ENCODE peak calls at places on chromosomes 13 and 19, in eight cellular contexts. One of them, this sample, is unnamed.

GRCh38 chr19:8578642-8579265 is 1.5 kb upstream of the MYO1F start:
- DNase-seq in fibroblast of lung: peak
- DNase-seq in endodermal cell: peak
- DNase-seq in IMR-90: peak
- DNase-seq in PC-3: peak
- DNase-seq in mesendoderm: peak
- DNase-seq in adipocyte: peak
- DNase-seq in neural progenitor cell: peak
- DNase-seq in this sample: peak

GRCh38 chr19:35895911-35896642 is 4.3 kb downstream of the NFKBID start:
- DNase-seq in endodermal cell: no peak
- DNase-seq in adipocyte: no peak
- DNase-seq in fibroblast of lung: no peak
- DNase-seq in PC-3: no peak
- DNase-seq in mesendoderm: no peak
- DNase-seq in neural progenitor cell: no peak
- DNase-seq in IMR-90: no peak
- DNase-seq in this sample: no peak

GRCh38 chr13:23020246-23020843 is 160.4 kb upstream of the SGCG start:
- DNase-seq in neural progenitor cell: peak
- DNase-seq in adipocyte: peak
- DNase-seq in PC-3: peak
- DNase-seq in IMR-90: peak
- DNase-seq in endodermal cell: peak
- DNase-seq in mesendoderm: peak
- DNase-seq in fibroblast of lung: peak
- DNase-seq in this sample: peak

GRCh38 chr19:47564081-47564480 is 8.9 kb downstream of the ZNF541 start:
- DNase-seq in PC-3: no peak
- DNase-seq in neural progenitor cell: no peak
- DNase-seq in fibroblast of lung: no peak
- DNase-seq in mesendoderm: no peak
- DNase-seq in adipocyte: no peak
- DNase-seq in IMR-90: no peak
- DNase-seq in endodermal cell: no peak
- DNase-seq in this sample: no peak

GRCh38 chr19:18961767-18962423 is 20.9 kb upstream of the HOMER3 start:
- DNase-seq in PC-3: peak
- DNase-seq in endodermal cell: peak
- DNase-seq in IMR-90: no peak
- DNase-seq in mesendoderm: peak
- DNase-seq in neural progenitor cell: peak
- DNase-seq in fibroblast of lung: no peak
- DNase-seq in adipocyte: no peak
- DNase-seq in this sample: no peak

GRCh38 chr19:49861541-49862410 is 5.6 kb downstream of the PNKP start:
- DNase-seq in neural progenitor cell: no peak
- DNase-seq in fibroblast of lung: no peak
- DNase-seq in IMR-90: no peak
- DNase-seq in endodermal cell: no peak
- DNase-seq in mesendoderm: no peak
- DNase-seq in PC-3: no peak
- DNase-seq in adipocyte: no peak
- DNase-seq in this sample: no peak

GRCh38 chr19:34490141-34490766 is 8.7 kb downstream of the WTIP start:
- DNase-seq in adipocyte: no peak
- DNase-seq in mesendoderm: no peak
- DNase-seq in IMR-90: no peak
- DNase-seq in neural progenitor cell: no peak
- DNase-seq in endodermal cell: no peak
- DNase-seq in PC-3: no peak
- DNase-seq in fibroblast of lung: no peak
- DNase-seq in this sample: no peak

GRCh38 chr19:51689751-51690358 is 3.3 kb upstream of the SPACA6 start:
- DNase-seq in PC-3: no peak
- DNase-seq in endodermal cell: peak
- DNase-seq in adipocyte: peak
- DNase-seq in fibroblast of lung: peak
- DNase-seq in mesendoderm: peak
- DNase-seq in neural progenitor cell: peak
- DNase-seq in IMR-90: no peak
- DNase-seq in this sample: peak

GRCh38 chr13:35784286-35784951 is 307.9 kb upstream of the MAB21L1 start:
- DNase-seq in IMR-90: no peak
- DNase-seq in endodermal cell: no peak
- DNase-seq in neural progenitor cell: no peak
- DNase-seq in PC-3: no peak
- DNase-seq in mesendoderm: no peak
- DNase-seq in fibroblast of lung: no peak
- DNase-seq in adipocyte: no peak
- DNase-seq in this sample: no peak

GRCh38 chr19:49017666-49018351 is 918 bp upstream of the LHB start:
- DNase-seq in PC-3: peak
- DNase-seq in fibroblast of lung: peak
- DNase-seq in IMR-90: peak
- DNase-seq in mesendoderm: peak
- DNase-seq in adipocyte: peak
- DNase-seq in endodermal cell: peak
- DNase-seq in neural progenitor cell: peak
- DNase-seq in this sample: peak

GRCh38 chr19:42468273-42468796 is 25.6 kb upstream of the CXCL17 start:
- DNase-seq in IMR-90: peak
- DNase-seq in adipocyte: peak
- DNase-seq in PC-3: peak
- DNase-seq in fibroblast of lung: peak
- DNase-seq in endodermal cell: no peak
- DNase-seq in mesendoderm: peak
- DNase-seq in neural progenitor cell: no peak
- DNase-seq in this sample: no peak

GRCh38 chr19:34835952-34836351 is 62.9 kb upstream of the ZNF599 start:
- DNase-seq in PC-3: no peak
- DNase-seq in mesendoderm: no peak
- DNase-seq in neural progenitor cell: no peak
- DNase-seq in fibroblast of lung: no peak
- DNase-seq in adipocyte: no peak
- DNase-seq in IMR-90: no peak
- DNase-seq in endodermal cell: no peak
- DNase-seq in this sample: no peak

GRCh38 chr13:31965361-31966066 is 66.1 kb upstream of the FRY start:
- DNase-seq in adipocyte: peak
- DNase-seq in neural progenitor cell: no peak
- DNase-seq in IMR-90: peak
- DNase-seq in endodermal cell: no peak
- DNase-seq in fibroblast of lung: peak
- DNase-seq in mesendoderm: no peak
- DNase-seq in PC-3: no peak
- DNase-seq in this sample: no peak

GRCh38 chr13:21812192-21812626 is 141.3 kb downstream of the FGF9 start:
- DNase-seq in fibroblast of lung: no peak
- DNase-seq in adipocyte: no peak
- DNase-seq in PC-3: no peak
- DNase-seq in endodermal cell: no peak
- DNase-seq in neural progenitor cell: peak
- DNase-seq in mesendoderm: no peak
- DNase-seq in IMR-90: no peak
- DNase-seq in this sample: no peak

GRCh38 chr19:42281175-42282035 is 12.4 kb downstream of the CIC start:
- DNase-seq in IMR-90: peak
- DNase-seq in adipocyte: peak
- DNase-seq in PC-3: no peak
- DNase-seq in endodermal cell: peak
- DNase-seq in neural progenitor cell: peak
- DNase-seq in mesendoderm: peak
- DNase-seq in fibroblast of lung: peak
- DNase-seq in this sample: peak

GRCh38 chr13:114313061-114313860 is 1.0 kb upstream of the CHAMP1 start:
- DNase-seq in IMR-90: peak
- DNase-seq in fibroblast of lung: peak
- DNase-seq in PC-3: peak
- DNase-seq in mesendoderm: peak
- DNase-seq in endodermal cell: no peak
- DNase-seq in neural progenitor cell: no peak
- DNase-seq in adipocyte: no peak
- DNase-seq in this sample: peak

GRCh38 chr13:114311908-114312307 is 2.4 kb upstream of the CHAMP1 start:
- DNase-seq in IMR-90: no peak
- DNase-seq in adipocyte: peak
- DNase-seq in mesendoderm: no peak
- DNase-seq in fibroblast of lung: no peak
- DNase-seq in endodermal cell: no peak
- DNase-seq in neural progenitor cell: no peak
- DNase-seq in PC-3: no peak
- DNase-seq in this sample: no peak

GRCh38 chr13:114310961-114311360 is 3.3 kb upstream of the CHAMP1 start:
- DNase-seq in mesendoderm: no peak
- DNase-seq in IMR-90: peak
- DNase-seq in endodermal cell: no peak
- DNase-seq in adipocyte: peak
- DNase-seq in fibroblast of lung: peak
- DNase-seq in PC-3: no peak
- DNase-seq in neural progenitor cell: no peak
- DNase-seq in this sample: no peak

GRCh38 chr13:114309806-114310410 is 4.4 kb upstream of the CHAMP1 start:
- DNase-seq in neural progenitor cell: peak
- DNase-seq in PC-3: no peak
- DNase-seq in fibroblast of lung: no peak
- DNase-seq in mesendoderm: no peak
- DNase-seq in endodermal cell: no peak
- DNase-seq in IMR-90: no peak
- DNase-seq in adipocyte: no peak
- DNase-seq in this sample: no peak

DNA sequence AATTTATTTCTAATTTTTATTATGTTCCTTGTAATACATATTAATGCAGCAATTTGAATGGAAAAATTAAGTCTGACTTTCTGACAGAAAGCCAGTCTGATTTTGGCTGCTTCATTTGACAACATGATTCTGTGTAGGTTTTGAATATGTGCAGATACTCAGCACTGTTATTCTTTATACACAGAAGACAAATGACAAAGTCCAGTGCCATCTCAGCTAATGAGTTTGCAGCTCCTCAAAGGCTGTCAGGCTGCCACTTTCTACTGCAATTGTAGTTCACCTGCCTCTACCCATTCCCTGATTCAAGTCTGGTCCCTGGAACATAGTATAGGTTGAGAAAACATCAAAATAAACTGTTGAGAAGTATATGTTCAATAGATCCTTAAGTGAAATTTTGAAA is 2.9 kb upstream of the CHAMP1 start:
- DNase-seq in fibroblast of lung: no peak
- DNase-seq in endodermal cell: no peak
- DNase-seq in adipocyte: no peak
- DNase-seq in neural progenitor cell: no peak
- DNase-seq in PC-3: no peak
- DNase-seq in mesendoderm: no peak
- DNase-seq in IMR-90: no peak
- DNase-seq in this sample: no peak
- H3K9ac ChIP-seq in fibroblast of lung: no peak
- H3K9ac ChIP-seq in endodermal cell: no peak
- H3K9ac ChIP-seq in adipocyte: no peak
- H3K9ac ChIP-seq in neural progenitor cell: no peak
- H3K9ac ChIP-seq in PC-3: no peak
- H3K9ac ChIP-seq in mesendoderm: no peak
- H3K9ac ChIP-seq in IMR-90: no peak
- H3K9ac ChIP-seq in this sample: no peak

GRCh38 chr19:1041272-1041834 is 1.4 kb downstream of the ABCA7 start:
- DNase-seq in adipocyte: no peak
- DNase-seq in PC-3: no peak
- DNase-seq in endodermal cell: no peak
- DNase-seq in fibroblast of lung: no peak
- DNase-seq in IMR-90: no peak
- DNase-seq in mesendoderm: no peak
- DNase-seq in neural progenitor cell: no peak
- DNase-seq in this sample: no peak
- H3K9ac ChIP-seq in adipocyte: peak
- H3K9ac ChIP-seq in PC-3: no peak
- H3K9ac ChIP-seq in endodermal cell: no peak
- H3K9ac ChIP-seq in fibroblast of lung: no peak
- H3K9ac ChIP-seq in IMR-90: no peak
- H3K9ac ChIP-seq in mesendoderm: peak
- H3K9ac ChIP-seq in neural progenitor cell: no peak
- H3K9ac ChIP-seq in this sample: peak

DNA sequence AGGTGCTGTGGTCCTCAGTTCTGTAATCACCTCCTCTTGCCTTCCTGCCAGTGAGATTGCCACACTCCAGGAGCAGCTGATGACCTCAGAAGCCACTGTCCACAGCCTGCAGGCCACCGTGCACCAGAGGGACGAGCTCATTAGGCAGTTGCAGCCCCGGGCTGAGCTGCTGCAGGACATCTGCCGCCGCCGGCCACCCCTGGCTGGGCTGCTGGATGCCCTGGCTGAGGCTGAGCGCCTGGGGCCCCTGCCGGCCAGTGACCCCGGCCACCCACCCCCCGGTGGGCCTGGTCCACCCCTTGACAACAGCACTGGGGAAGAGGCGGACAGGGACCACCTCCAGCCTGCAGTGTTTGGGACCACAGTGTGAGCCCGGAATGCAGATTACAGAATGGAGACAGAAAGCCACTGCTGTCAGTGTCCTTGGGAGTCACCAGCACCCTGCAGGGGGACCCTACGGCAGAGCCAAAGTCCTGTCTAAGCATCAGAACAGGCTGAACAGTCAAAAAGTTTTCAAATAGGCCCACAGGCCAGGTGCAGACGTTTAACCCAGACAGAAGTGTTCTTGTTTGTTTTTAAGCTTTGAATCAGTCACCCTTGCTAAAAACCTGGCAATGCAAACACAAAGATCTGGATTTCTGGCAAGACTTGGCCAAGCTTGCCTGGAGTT is 4.2 kb downstream of the VMAC start:
- DNase-seq in endodermal cell: no peak
- DNase-seq in IMR-90: no peak
- DNase-seq in neural progenitor cell: no peak
- DNase-seq in fibroblast of lung: no peak
- DNase-seq in mesendoderm: no peak
- DNase-seq in PC-3: no peak
- DNase-seq in adipocyte: no peak
- DNase-seq in this sample: no peak
- H3K9ac ChIP-seq in endodermal cell: peak
- H3K9ac ChIP-seq in IMR-90: no peak
- H3K9ac ChIP-seq in neural progenitor cell: no peak
- H3K9ac ChIP-seq in fibroblast of lung: no peak
- H3K9ac ChIP-seq in mesendoderm: no peak
- H3K9ac ChIP-seq in PC-3: no peak
- H3K9ac ChIP-seq in adipocyte: no peak
- H3K9ac ChIP-seq in this sample: no peak

DNA sequence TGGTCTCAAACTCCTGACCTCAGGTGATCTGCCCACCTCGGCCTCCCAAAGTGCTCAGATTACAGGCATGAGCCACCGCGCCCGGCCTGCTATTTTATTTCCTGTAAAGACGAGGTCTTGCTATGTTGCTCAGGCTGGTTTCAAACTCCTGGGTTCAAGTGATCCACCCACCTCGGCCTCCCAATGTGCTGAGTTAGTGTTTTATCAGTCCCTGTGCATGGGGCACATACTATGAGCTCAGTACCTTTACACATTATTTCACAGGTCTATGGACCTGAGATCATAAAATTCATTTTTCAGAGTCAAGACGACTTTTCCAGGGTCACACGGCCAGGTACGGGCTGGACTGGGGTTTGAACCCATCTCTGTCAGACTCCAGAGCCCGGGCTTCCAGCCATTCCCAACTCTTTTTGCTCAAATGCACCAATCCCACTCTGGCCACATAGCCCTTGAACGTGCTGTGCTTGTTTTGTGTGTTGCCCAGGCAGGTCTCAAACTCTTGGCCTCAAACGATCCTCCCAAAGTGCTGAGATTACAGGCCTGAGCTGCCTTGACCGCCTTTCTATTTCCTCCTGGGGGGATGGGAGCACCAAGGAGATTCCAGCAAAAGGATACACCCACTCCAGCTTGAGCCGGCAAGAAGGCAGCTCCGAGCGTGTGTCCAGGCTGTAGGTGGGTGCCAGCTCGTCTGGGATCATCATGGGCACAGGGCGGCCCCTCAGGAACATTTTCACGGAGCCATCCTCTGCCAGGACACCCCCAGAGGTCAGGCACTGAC is 1.1 kb downstream of the EML2 start:
- DNase-seq in IMR-90: peak
- DNase-seq in adipocyte: peak
- DNase-seq in PC-3: no peak
- DNase-seq in mesendoderm: peak
- DNase-seq in endodermal cell: peak
- DNase-seq in fibroblast of lung: peak
- DNase-seq in neural progenitor cell: no peak
- DNase-seq in this sample: no peak
- H3K9ac ChIP-seq in IMR-90: peak
- H3K9ac ChIP-seq in adipocyte: peak
- H3K9ac ChIP-seq in PC-3: peak
- H3K9ac ChIP-seq in mesendoderm: peak
- H3K9ac ChIP-seq in endodermal cell: peak
- H3K9ac ChIP-seq in fibroblast of lung: peak
- H3K9ac ChIP-seq in neural progenitor cell: no peak
- H3K9ac ChIP-seq in this sample: peak